ENCODE peak calls at places on chromosomes 16 and 17, in eight cellular contexts. R is heart left ventricle; D is left lung; V is Caco-2; Y is naive thymus-derived CD4-positive, alpha-beta T cell; K is CD8-positive, alpha-beta T cell; A is Panc1; I is psoas muscle. G is an unnamed sample. For H3K36me3, the result is how much of the 10 kb centered on the place peaks cover.

GRCh38 chr17:72726936-72727335 is 365.6 kb downstream of the SLC39A11 start:
- DNase-seq in R (no peak), D (peak), V (no peak), Y (no peak), K (peak), A (no peak), I (no peak), G (no peak)

GRCh38 chr17:50629902-50630301 is 4.8 kb upstream of the ABCC3 start:
- DNase-seq in R (no peak), D (no peak), V (no peak), Y (no peak), K (no peak), A (no peak), I (no peak), G (no peak)

GRCh38 chr16:6846452-6846851 is 486.2 kb upstream of the RBFOX1 start:
- DNase-seq in R (no peak), D (no peak), V (no peak), Y (no peak), K (no peak), A (no peak), I (no peak), G (no peak)

GRCh38 chr16:1709356-1709755 is 3.4 kb downstream of the MAPK8IP3 start:
- DNase-seq in R (no peak), D (no peak), V (no peak), Y (no peak), K (no peak), A (no peak), I (no peak), G (no peak)

GRCh38 chr17:55845385-55845784 is 94.5 kb downstream of the PCTP start:
- DNase-seq in R (peak), D (peak), V (no peak), Y (no peak), K (no peak), A (no peak), I (peak), G (peak)

GRCh38 chr17:80618304-80618703 is 73.7 kb downstream of the RPTOR start:
- DNase-seq in R (no peak), D (no peak), V (no peak), Y (no peak), K (no peak), A (no peak), I (no peak), G (no peak)

GRCh38 chr16:58467915-58468314 is 32.0 kb upstream of the NDRG4 start:
- DNase-seq in R (no peak), D (no peak), V (no peak), Y (no peak), K (no peak), A (no peak), I (no peak), G (no peak)

GRCh38 chr17:47949951-47950350 is 7.7 kb downstream of the PRR15L start:
- DNase-seq in R (no peak), D (no peak), V (no peak), Y (no peak), K (no peak), A (no peak), I (no peak), G (no peak)

GRCh38 chr16:15970743-15971434 is 21.5 kb downstream of the ABCC1 start:
- DNase-seq in R (no peak), D (no peak), V (no peak), Y (no peak), K (no peak), A (no peak), I (no peak), G (no peak)

GRCh38 chr16:57834936-57835335 is 32.6 kb upstream of the KIFC3 start:
- DNase-seq in R (no peak), D (no peak), V (no peak), Y (no peak), K (no peak), A (no peak), I (no peak), G (peak)

GRCh38 chr17:63751806-63752205 is 10.2 kb upstream of the STRADA start:
- DNase-seq in R (peak), D (no peak), V (no peak), Y (no peak), K (peak), A (no peak), I (no peak), G (no peak)

GRCh38 chr17:77125432-77125901 is 15.3 kb upstream of the SEC14L1 start:
- DNase-seq in R (no peak), D (no peak), V (no peak), Y (no peak), K (no peak), A (peak), I (no peak), G (peak)

GRCh38 chr17:29241015-29241963 is 5.4 kb upstream of the CRYBA1 start:
- DNase-seq in R (peak), D (peak), V (peak), Y (no peak), K (no peak), A (peak), I (peak), G (peak)

GRCh38 chr17:30155389-30155788 is 38.8 kb downstream of the NSRP1 start:
- DNase-seq in R (no peak), D (no peak), V (no peak), Y (no peak), K (no peak), A (no peak), I (no peak), G (no peak)

GRCh38 chr16:14368399-14368798 is 261.7 kb downstream of the PARN start:
- DNase-seq in R (no peak), D (no peak), V (no peak), Y (no peak), K (no peak), A (no peak), I (no peak), G (no peak)

GRCh38 chr16:15827299-15827698 is 29.5 kb downstream of the MYH11 start:
- DNase-seq in R (no peak), D (no peak), V (no peak), Y (no peak), K (no peak), A (no peak), I (no peak), G (no peak)

GRCh38 chr16:66858740-66859396 is 14.7 kb downstream of the CA7 start:
- DNase-seq in R (peak), D (peak), V (no peak), Y (no peak), K (no peak), A (no peak), I (peak), G (peak)

GRCh38 chr16:3841729-3842508 is 38.6 kb downstream of the CREBBP start:
- DNase-seq in R (no peak), D (no peak), V (no peak), Y (no peak), K (no peak), A (no peak), I (no peak), G (no peak)

GRCh38 chr17:44990994-44991393 is 22.9 kb upstream of the C1QL1 start:
- DNase-seq in R (no peak), D (no peak), V (no peak), Y (no peak), K (no peak), A (no peak), I (no peak), G (no peak)

GRCh38 chr17:80892900-80893603 is 98.6 kb upstream of the CHMP6 start:
- DNase-seq in R (no peak), D (no peak), V (no peak), Y (no peak), K (peak), A (no peak), I (peak), G (peak)

GRCh38 chr17:33121756-33122155 is 130.1 kb downstream of the SPACA3 start:
- DNase-seq in R (no peak), D (no peak), V (no peak), Y (no peak), K (no peak), A (no peak), I (no peak), G (no peak)

GRCh38 chr16:65366316-65366715 is 244.5 kb upstream of the CDH11 start:
- DNase-seq in R (no peak), D (no peak), V (no peak), Y (no peak), K (no peak), A (no peak), I (no peak), G (no peak)

GRCh38 chr16:72576189-72576588 is 404.2 kb upstream of the PMFBP1 start:
- DNase-seq in R (no peak), D (no peak), V (no peak), Y (no peak), K (no peak), A (no peak), I (no peak), G (no peak)

DNA sequence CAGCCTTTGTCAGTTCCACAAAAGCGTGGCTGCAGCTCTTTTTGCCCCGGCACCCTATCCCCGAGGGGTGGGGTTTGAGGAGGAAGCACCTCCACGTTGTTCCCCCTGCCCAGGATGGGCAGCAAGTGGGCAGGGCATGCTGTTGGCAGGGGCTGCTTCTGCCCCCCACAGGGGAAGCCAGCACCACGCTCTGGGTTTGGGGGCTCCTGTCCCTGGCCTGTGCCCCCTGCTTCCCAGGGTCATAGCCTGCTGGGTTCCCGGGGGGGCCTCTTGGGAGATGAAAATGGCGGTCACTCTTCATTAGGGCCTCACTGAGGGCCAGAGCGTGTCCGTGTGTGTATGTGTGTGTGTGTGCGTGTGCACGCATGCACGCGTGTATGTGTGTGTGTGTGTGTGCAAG is 22.8 kb downstream of the LASP1 start:
- DNase-seq in R (no peak), D (no peak), V (no peak), Y (no peak), K (no peak), A (no peak), I (no peak), G (no peak)
- H3K36me3 ChIP-seq in R (under half), D (under half), V (under half), Y (under half), K (under half), A (under half), I (under half), G (half or more)

GRCh38 chr16:81018496-81018895 is 11.5 kb downstream of the CENPN start:
- DNase-seq in R (no peak), D (no peak), V (no peak), Y (no peak), K (no peak), A (no peak), I (no peak), G (no peak)
- H3K36me3 ChIP-seq in R (under half), D (under half), V (under half), Y (under half), K (under half), A (under half), I (under half), G (half or more)

GRCh38 chr17:82723169-82723807 is 6.8 kb downstream of the FN3KRP start:
- DNase-seq in R (no peak), D (no peak), V (no peak), Y (no peak), K (no peak), A (no peak), I (no peak), G (no peak)

GRCh38 chr17:82720204-82720603 is 3.7 kb downstream of the FN3KRP start:
- DNase-seq in R (no peak), D (no peak), V (no peak), Y (no peak), K (no peak), A (no peak), I (no peak), G (no peak)

GRCh38 chr17:82718986-82719685 is 2.6 kb downstream of the FN3KRP start:
- DNase-seq in R (no peak), D (no peak), V (no peak), Y (no peak), K (no peak), A (no peak), I (no peak), G (peak)

GRCh38 chr17:82726427-82726826 is 9.0 kb upstream of the FN3K start:
- DNase-seq in R (no peak), D (no peak), V (no peak), Y (no peak), K (no peak), A (no peak), I (no peak), G (no peak)

GRCh38 chr17:82722341-82723013 is 6.0 kb downstream of the FN3KRP start:
- DNase-seq in R (no peak), D (no peak), V (no peak), Y (no peak), K (no peak), A (no peak), I (no peak), G (no peak)
- H3K36me3 ChIP-seq in R (under half), D (under half), V (under half), Y (under half), K (under half), A (under half), I (under half), G (under half)

GRCh38 chr17:78838574-78839005 is 2.0 kb downstream of the USP36 start:
- DNase-seq in R (no peak), D (no peak), V (no peak), Y (no peak), K (no peak), A (no peak), I (peak), G (no peak)

GRCh38 chr17:78839762-78840529 is 668 bp downstream of the USP36 start:
- DNase-seq in R (peak), D (peak), V (peak), Y (peak), K (peak), A (no peak), I (peak), G (peak)

GRCh38 chr17:78839173-78839761 is 1.3 kb downstream of the USP36 start:
- DNase-seq in R (no peak), D (no peak), V (no peak), Y (no peak), K (no peak), A (no peak), I (no peak), G (no peak)

GRCh38 chr17:78834571-78834970 is 6.0 kb downstream of the USP36 start:
- DNase-seq in R (no peak), D (no peak), V (no peak), Y (no peak), K (no peak), A (no peak), I (peak), G (no peak)

GRCh38 chr17:78836420-78837021 is 4.1 kb downstream of the USP36 start:
- DNase-seq in R (no peak), D (no peak), V (no peak), Y (no peak), K (no peak), A (no peak), I (no peak), G (no peak)
- H3K36me3 ChIP-seq in R (under half), D (under half), V (under half), Y (under half), K (half or more), A (under half), I (under half), G (under half)

GRCh38 chr16:84183911-84184310 is 2.9 kb downstream of the TAF1C start:
- DNase-seq in R (no peak), D (no peak), V (no peak), Y (no peak), K (no peak), A (no peak), I (no peak), G (no peak)
- H3K36me3 ChIP-seq in R (under half), D (under half), V (under half), Y (under half), K (under half), A (under half), I (under half), G (half or more)

DNA sequence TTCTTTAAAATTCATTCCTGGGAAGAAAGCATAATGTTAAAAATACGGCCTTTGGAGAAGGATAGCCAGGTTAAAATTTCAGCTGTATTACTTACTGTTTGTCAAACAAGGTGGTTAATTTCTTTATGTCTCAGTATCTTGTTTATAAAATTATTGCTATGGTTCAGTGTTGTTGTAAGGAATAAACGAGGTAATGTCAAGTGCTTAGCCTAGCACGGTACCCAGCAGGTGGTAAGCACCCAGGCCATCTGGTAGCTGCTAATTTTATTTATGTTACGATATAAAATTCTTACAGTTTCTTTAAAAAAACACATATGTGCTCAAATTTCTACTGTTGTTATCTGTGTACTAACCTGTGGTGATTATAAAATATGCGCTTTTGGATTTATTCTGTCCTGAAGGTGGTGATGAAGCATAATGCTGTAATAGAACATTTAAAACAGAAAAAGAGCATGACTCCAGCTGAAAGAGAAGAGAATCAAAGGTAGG is 48.9 kb downstream of the C17orf58 start:
- DNase-seq in R (no peak), D (no peak), V (no peak), Y (no peak), K (no peak), A (no peak), I (no peak), G (no peak)
- H3K36me3 ChIP-seq in R (under half), D (under half), V (under half), Y (under half), K (under half), A (under half), I (under half), G (under half)

GRCh38 chr17:82225368-82226029 is 3.3 kb upstream of the SLC16A3 start:
- DNase-seq in R (peak), D (no peak), V (no peak), Y (no peak), K (no peak), A (no peak), I (peak), G (no peak)
- H3K36me3 ChIP-seq in R (under half), D (under half), V (under half), Y (under half), K (under half), A (under half), I (under half), G (under half)

DNA sequence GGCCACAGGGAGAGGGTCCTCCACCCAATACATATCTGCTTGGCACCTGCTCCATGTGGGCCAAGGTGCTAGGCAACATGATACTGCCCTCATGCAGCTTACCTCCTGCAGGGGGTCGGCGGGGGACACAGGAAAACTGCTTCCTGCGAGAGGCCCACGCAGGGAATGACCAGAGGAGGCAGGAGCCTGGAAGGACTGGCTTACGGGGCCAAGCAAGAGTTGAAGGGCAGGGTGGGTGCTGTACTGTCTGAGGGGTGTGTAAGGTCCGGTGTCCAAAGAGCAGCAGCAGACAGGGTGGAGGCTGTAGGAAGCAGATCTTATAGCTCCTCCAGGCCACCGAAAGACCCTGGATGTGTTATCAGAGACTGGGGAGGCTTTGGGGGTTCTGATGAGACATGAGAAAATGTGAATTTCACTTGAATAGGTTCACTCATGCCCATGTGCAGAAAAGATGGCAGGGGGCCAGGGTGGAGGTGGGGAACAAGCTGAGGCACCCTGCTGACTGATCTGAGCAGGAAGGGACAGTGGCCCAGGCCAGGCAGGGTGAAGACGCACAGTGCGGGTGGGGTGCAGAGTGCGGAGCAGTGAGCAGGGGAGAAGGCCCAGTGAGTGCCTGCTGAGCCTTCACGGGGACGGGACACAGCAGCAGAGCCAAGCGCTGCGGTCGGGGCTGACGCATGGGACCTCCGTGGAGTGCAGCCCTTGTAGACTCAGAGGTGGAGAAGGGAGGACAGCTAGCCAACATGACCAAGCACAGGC is 8.3 kb downstream of the FLCN start:
- DNase-seq in R (peak), D (no peak), V (no peak), Y (no peak), K (no peak), A (no peak), I (peak), G (no peak)
- H3K36me3 ChIP-seq in R (under half), D (under half), V (under half), Y (under half), K (under half), A (under half), I (under half), G (half or more)

DNA sequence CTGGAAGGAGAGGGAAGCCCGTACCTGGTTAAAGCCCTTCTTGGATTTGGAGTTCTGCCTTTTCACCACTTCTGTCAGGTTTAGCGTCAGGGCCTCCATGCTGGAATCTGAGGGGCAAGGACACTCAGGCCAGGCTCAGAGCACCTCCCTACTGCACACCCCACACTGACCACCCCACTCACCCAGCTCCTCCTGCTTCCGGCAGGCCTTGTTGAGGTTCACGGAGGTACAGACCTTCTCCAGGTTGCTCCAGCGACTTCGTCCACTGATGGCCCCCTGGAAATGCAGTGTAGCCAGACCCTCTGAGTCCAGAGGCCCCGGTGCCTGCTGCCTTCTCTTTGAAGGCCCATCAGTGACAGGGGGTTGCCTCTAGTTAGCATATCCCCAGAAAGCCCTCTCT is 14.1 kb upstream of the PIK3R6 start:
- DNase-seq in R (peak), D (no peak), V (no peak), Y (no peak), K (no peak), A (no peak), I (no peak), G (no peak)
- H3K36me3 ChIP-seq in R (under half), D (under half), V (under half), Y (under half), K (half or more), A (under half), I (under half), G (under half)

DNA sequence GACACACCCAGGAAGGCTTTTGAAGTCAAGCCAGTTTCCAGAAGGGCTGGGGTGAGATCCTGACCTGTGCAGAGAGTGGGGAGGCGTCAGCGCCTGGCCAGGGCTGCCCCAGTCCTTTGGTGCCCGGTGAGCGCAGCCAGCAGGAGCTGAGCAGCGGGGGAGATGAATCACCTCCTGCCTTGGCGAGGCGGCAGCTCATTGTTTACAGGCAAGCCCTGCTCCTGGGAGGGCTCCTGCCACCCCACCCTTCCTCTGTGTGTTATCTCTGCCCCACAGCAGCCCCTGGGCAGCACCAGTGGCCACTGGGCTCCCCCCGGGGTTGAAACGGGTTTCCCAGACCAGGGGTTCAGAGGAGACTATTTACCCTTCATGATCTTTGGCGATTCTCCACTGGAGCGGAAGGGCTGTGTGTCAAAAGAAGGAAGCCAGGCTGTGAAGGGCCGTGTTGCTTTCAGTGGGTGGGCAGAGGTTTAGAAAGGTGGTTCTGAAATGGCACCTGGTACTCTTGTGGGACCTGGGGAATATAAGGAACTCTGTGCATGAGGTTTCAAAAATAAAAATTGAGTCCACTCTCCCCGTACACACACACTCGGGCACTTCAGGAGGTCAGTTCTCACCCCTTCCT is 14.1 kb upstream of the ITGB4 start:
- DNase-seq in R (peak), D (no peak), V (no peak), Y (no peak), K (no peak), A (no peak), I (no peak), G (no peak)
- H3K36me3 ChIP-seq in R (under half), D (under half), V (under half), Y (under half), K (under half), A (under half), I (under half), G (half or more)